ENCODE peak calls at places on chromosomes 11 and 22, in eight cellular contexts. E, F, J, D, V, W, G and Z are unnamed samples.

GRCh38 chr11:74388678-74389327 is 9.4 kb downstream of the PGM2L1 start:
- DNase-seq in E (peak; percentile 57), F (no peak), J (peak; percentile 78), D (no peak), V (no peak), W (peak; percentile 21), G (peak; percentile 77), Z (peak; percentile 43)

GRCh38 chr11:123494195-123495050 is 64.4 kb downstream of the GRAMD1B start:
- DNase-seq in E (no peak), F (no peak), J (no peak), D (no peak), V (no peak), W (no peak), G (peak; percentile 39), Z (no peak)

GRCh38 chr11:117913736-117914397 is 15.3 kb downstream of the TMPRSS13 start:
- DNase-seq in E (no peak), F (no peak), J (no peak), D (no peak), V (no peak), W (no peak), G (no peak), Z (no peak)

GRCh38 chr11:15072551-15073143 is 746 bp upstream of the CALCB start:
- DNase-seq in E (no peak), F (no peak), J (no peak), D (no peak), V (no peak), W (no peak), G (no peak), Z (no peak)

GRCh38 chr11:3166268-3167142 is 1.4 kb upstream of the OSBPL5 start:
- DNase-seq in E (peak; percentile 11), F (no peak), J (peak; percentile 17), D (peak; percentile 63), V (no peak), W (no peak), G (no peak), Z (no peak)

GRCh38 chr11:122663764-122664163 is 8.2 kb downstream of the UBASH3B start:
- DNase-seq in E (no peak), F (no peak), J (no peak), D (no peak), V (no peak), W (no peak), G (no peak), Z (no peak)

GRCh38 chr11:28860898-28861297 is 752.7 kb downstream of the METTL15 start:
- DNase-seq in E (no peak), F (no peak), J (no peak), D (no peak), V (no peak), W (peak; percentile 14), G (no peak), Z (no peak)

GRCh38 chr11:65539401-65540289 is 14.8 kb downstream of the SCYL1 start:
- DNase-seq in E (peak; percentile 85), F (no peak), J (no peak), D (no peak), V (no peak), W (no peak), G (no peak), Z (no peak)

GRCh38 chr22:32826537-32826936 is 25.0 kb downstream of the TIMP3 start:
- DNase-seq in E (no peak), F (no peak), J (no peak), D (no peak), V (no peak), W (no peak), G (no peak), Z (no peak)

GRCh38 chr22:23274891-23275694 is 94.8 kb downstream of the BCR start:
- DNase-seq in E (no peak), F (no peak), J (no peak), D (no peak), V (no peak), W (no peak), G (no peak), Z (no peak)

GRCh38 chr11:111531156-111531555 is 9.4 kb upstream of the LAYN start:
- DNase-seq in E (no peak), F (no peak), J (no peak), D (no peak), V (no peak), W (no peak), G (no peak), Z (no peak)

GRCh38 chr22:25366408-25366807 is 147.0 kb downstream of the CRYBB2 start:
- DNase-seq in E (no peak), F (peak; percentile 49), J (no peak), D (no peak), V (peak; percentile 41), W (no peak), G (no peak), Z (no peak)

GRCh38 chr22:25366876-25367466 is 147.5 kb downstream of the CRYBB2 start:
- DNase-seq in E (no peak), F (peak; percentile 64), J (no peak), D (no peak), V (peak; percentile 28), W (no peak), G (no peak), Z (no peak)

GRCh38 chr22:25368271-25368670 is 148.8 kb downstream of the CRYBB2 start:
- DNase-seq in E (no peak), F (no peak), J (no peak), D (no peak), V (no peak), W (no peak), G (no peak), Z (no peak)

GRCh38 chr22:25369133-25369532 is 149.7 kb downstream of the CRYBB2 start:
- DNase-seq in E (no peak), F (no peak), J (no peak), D (no peak), V (no peak), W (no peak), G (no peak), Z (no peak)

DNA sequence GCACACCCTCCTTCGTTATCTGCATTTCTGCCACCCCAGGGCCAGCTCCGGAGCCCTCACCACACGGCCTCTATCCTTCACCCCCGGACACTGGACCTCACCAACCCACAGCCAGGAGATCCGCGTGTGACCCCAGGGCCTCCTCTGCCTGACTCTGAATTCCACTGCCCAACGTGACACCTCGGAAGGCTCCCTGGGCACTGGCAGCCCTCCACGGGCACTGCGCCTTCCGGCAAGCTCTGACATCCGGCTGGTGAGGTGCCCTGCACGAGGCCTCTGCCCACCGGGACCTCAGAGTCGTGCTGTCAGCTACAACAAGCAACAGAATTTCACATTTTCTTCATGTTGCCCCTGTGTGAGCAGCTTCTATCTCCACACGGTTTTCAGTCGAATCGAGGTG is 148.3 kb downstream of the CRYBB2 start:
- DNase-seq in E (no peak), F (no peak), J (no peak), D (no peak), V (no peak), W (no peak), G (no peak), Z (no peak)
- H3K27ac ChIP-seq in E (no peak overlapping the region), F (no peak overlapping the region), J (no peak overlapping the region), D (no peak overlapping the region), V (no peak overlapping the region), W (no peak overlapping the region), G (no peak overlapping the region), Z (no peak overlapping the region)

GRCh38 chr22:47299879-47300697 is 537.6 kb downstream of the TBC1D22A start:
- DNase-seq in E (no peak), F (no peak), J (no peak), D (no peak), V (no peak), W (no peak), G (no peak), Z (no peak)
- H3K9me3 ChIP-seq in E (no peaks in the 10 kb centered on the region), F (no peaks in the 10 kb centered on the region), J (no peaks in the 10 kb centered on the region), D (no peaks in the 10 kb centered on the region), V (no peaks in the 10 kb centered on the region), W (no peaks in the 10 kb centered on the region), G (no peaks in the 10 kb centered on the region), Z (no peaks in the 10 kb centered on the region)

DNA sequence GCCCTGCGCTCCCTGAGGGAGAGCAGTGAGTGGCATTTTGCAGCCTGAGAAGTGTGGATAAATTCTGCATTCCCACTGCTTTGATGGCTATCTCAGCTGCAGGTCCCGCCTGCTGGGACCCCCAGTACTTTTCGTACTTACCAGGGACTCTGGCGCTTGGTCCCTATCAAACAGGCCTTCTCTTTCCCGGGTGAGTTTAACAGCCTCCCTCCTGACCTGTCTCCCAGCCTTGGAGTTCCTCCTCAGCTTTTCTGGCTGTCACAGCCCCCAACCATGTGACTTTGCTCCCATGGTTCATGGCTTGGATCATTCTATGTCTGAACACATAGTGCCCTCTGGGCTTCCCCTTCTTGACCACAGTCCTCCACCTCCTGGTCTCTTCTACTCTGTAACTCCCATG is 56.9 kb downstream of the PARVA start:
- DNase-seq in E (no peak), F (no peak), J (no peak), D (no peak), V (no peak), W (no peak), G (no peak), Z (no peak)
- H3K27ac ChIP-seq in E (no peak overlapping the region), F (peak overlapping the region; percentile 87), J (peak overlapping the region; percentile 42), D (peak overlapping the region; percentile 27), V (peak overlapping the region; percentile 68), W (no peak overlapping the region), G (peak overlapping the region; percentile 47), Z (peak overlapping the region; percentile 74)

DNA sequence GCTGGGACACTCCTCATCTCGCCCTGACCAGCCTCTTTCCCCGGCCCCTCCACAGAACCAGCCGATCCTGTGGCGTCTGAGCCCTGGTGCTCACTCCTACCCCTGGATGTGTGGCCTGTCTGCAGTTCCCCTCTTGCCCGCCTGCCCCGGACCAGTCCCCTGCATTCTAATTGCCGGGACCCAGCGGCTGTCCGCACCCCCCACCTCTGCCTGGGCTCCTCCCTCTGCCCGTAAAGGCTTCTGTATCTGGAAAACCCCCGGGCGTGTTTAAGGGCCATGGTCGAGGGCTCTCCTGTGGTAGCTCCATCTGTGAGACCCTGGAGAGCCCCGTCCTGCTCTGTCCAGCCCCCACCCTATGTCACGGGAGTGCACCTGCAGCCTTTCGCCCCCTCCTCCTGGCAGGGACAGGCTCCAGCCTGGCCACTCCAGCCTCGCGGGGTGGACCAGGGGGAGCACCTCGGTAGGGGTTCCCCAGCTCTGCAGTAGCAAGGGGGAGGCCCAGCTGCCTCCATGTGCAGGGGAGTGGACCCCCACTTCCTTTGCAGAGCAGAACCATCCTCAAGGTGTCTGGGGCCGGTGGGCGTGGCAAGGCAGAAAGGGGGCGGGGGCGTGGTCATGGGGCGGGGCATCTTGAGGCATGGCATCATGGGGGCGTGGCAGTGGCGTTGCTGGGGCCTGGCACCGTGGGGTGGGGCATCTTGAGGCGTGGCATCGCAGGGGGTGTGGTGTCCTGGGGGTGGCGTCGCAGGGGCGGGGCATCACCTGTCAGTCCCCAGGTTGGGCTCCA is 430.4 kb downstream of the TBC1D22A start:
- DNase-seq in E (no peak), F (peak; percentile 49), J (peak; percentile 7), D (peak; percentile 75), V (peak; percentile 51), W (peak; percentile 42), G (no peak), Z (no peak)
- H3K9me3 ChIP-seq in E (no peaks in the 10 kb centered on the region), F (no peaks in the 10 kb centered on the region), J (no peaks in the 10 kb centered on the region), D (no peaks in the 10 kb centered on the region), V (no peaks in the 10 kb centered on the region), W (no peaks in the 10 kb centered on the region), G (no peaks in the 10 kb centered on the region), Z (no peaks in the 10 kb centered on the region)

DNA sequence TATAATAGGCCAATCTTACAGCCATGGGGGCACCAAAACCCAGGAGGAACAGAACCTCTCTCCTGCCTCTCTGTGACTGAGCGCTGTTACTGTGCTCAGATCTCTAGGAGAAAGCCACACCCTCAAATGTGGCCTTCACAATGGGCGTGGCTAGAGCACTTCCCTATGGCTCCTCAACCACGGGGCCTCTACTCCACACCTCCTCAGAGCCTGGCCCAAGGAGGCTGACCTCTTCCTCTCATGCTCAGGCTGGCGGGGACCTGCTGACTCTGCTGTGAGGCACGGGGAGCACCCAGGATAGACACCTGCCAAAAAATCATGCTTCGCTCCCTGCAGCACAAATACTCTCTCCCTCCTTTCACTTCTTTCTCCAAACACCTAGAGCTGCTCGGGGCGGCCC is 41.0 kb downstream of the C11orf58 start:
- DNase-seq in E (no peak), F (no peak), J (no peak), D (peak; percentile 75), V (peak; percentile 74), W (no peak), G (no peak), Z (no peak)
- H3K27ac ChIP-seq in E (no peak overlapping the region), F (no peak overlapping the region), J (no peak overlapping the region), D (no peak overlapping the region), V (no peak overlapping the region), W (no peak overlapping the region), G (no peak overlapping the region), Z (no peak overlapping the region)